ENCODE peak calls at places on chromosomes 5 and 9, in six cellular contexts. Y is adrenal gland; Q is gastrocnemius medialis; L is prostate gland; B is lung; I is CD8-positive, alpha-beta T cell. G is an unnamed sample. For H3K4me1, the result is how much of the 10 kb centered on the place peaks cover.

GRCh38 chr9:113935677-113936380 is 59.7 kb downstream of the ZNF618 start:
- DNase-seq in Y (no peak), Q (no peak), L (no peak), B (peak), I (no peak), G (no peak)

GRCh38 chr5:3996871-3997410 is 401.3 kb downstream of the IRX1 start:
- DNase-seq in Y (no peak), Q (no peak), L (no peak), B (no peak), I (no peak), G (no peak)

GRCh38 chr5:107783551-107783950 is 112.8 kb upstream of the EFNA5 start:
- DNase-seq in Y (no peak), Q (no peak), L (no peak), B (no peak), I (no peak), G (no peak)

GRCh38 chr9:134442486-134443168 is 116.4 kb downstream of the RXRA start:
- DNase-seq in Y (no peak), Q (no peak), L (no peak), B (no peak), I (no peak), G (no peak)

GRCh38 chr5:127705120-127705892 is 2.1 kb downstream of the CCDC192 start:
- DNase-seq in Y (peak), Q (no peak), L (no peak), B (no peak), I (no peak), G (no peak)

GRCh38 chr5:138597660-138598400 is 22.6 kb upstream of the HSPA9 start:
- DNase-seq in Y (peak), Q (no peak), L (no peak), B (no peak), I (no peak), G (peak)

GRCh38 chr5:78672154-78672553 is 23.6 kb upstream of the LHFPL2 start:
- DNase-seq in Y (no peak), Q (no peak), L (no peak), B (no peak), I (no peak), G (no peak)

GRCh38 chr9:125854553-125855275 is 107.5 kb downstream of the PBX3 start:
- DNase-seq in Y (no peak), Q (no peak), L (no peak), B (no peak), I (no peak), G (no peak)

GRCh38 chr5:173743641-173744343 is 127.3 kb upstream of the BOD1 start:
- DNase-seq in Y (no peak), Q (no peak), L (no peak), B (no peak), I (no peak), G (no peak)

GRCh38 chr5:139745800-139746690 is 49.6 kb upstream of the PSD2 start:
- DNase-seq in Y (peak), Q (peak), L (peak), B (peak), I (peak), G (no peak)

GRCh38 chr5:172415615-172416275 is 38.6 kb downstream of the SH3PXD2B start:
- DNase-seq in Y (peak), Q (no peak), L (no peak), B (no peak), I (no peak), G (no peak)

GRCh38 chr9:93264338-93265125 is 80.6 kb downstream of the WNK2 start:
- DNase-seq in Y (no peak), Q (no peak), L (no peak), B (no peak), I (no peak), G (no peak)

DNA sequence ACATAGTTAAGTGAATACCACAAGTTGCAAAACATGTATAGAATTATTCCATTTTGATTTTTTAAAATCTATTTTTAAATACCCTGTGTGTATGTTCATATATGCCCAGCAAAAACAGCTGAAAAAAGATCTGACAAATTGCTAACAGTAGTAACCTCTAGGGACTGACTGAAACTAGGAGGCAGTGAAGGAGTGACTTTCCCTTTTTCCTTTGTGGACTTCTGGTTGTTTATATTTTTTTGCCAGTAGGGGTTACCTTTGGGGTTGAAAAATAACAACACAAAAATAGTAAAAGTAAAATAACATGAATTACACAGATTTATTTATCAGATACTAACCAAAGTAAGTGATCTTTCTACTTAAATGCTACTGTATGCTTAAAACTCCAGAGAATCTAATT is 2.9 kb downstream of the MEGF9 start:
- DNase-seq in Y (no peak), Q (no peak), L (no peak), B (no peak), I (no peak), G (no peak)
- TF ChIP-seq CTCF in Y (no peak), Q (no peak), L (no peak), B (no peak), I (no peak), G (no peak)

GRCh38 chr5:143359869-143360268 is 43.6 kb downstream of the NR3C1 start:
- DNase-seq in Y (no peak), Q (no peak), L (no peak), B (no peak), I (no peak), G (no peak)

GRCh38 chr5:143355710-143356109 is 47.8 kb downstream of the NR3C1 start:
- DNase-seq in Y (peak), Q (peak), L (peak), B (peak), I (peak), G (no peak)

GRCh38 chr5:143354025-143354424 is 49.5 kb downstream of the NR3C1 start:
- DNase-seq in Y (no peak), Q (no peak), L (no peak), B (no peak), I (no peak), G (no peak)

GRCh38 chr5:143352691-143353090 is 50.8 kb downstream of the NR3C1 start:
- DNase-seq in Y (no peak), Q (no peak), L (no peak), B (no peak), I (no peak), G (no peak)

GRCh38 chr5:143356855-143357254 is 46.6 kb downstream of the NR3C1 start:
- DNase-seq in Y (no peak), Q (no peak), L (no peak), B (no peak), I (no peak), G (no peak)
- H3K4me1 ChIP-seq in Y (under half), Q (half or more), L (under half), B (under half), I (half or more), G (under half)

GRCh38 chr9:15206949-15207696 is 99.9 kb downstream of the TTC39B start:
- DNase-seq in Y (no peak), Q (no peak), L (no peak), B (no peak), I (no peak), G (no peak)

GRCh38 chr9:15211160-15211993 is 95.6 kb downstream of the TTC39B start:
- DNase-seq in Y (peak), Q (peak), L (peak), B (peak), I (peak), G (peak)

GRCh38 chr9:15205632-15206243 is 101.3 kb downstream of the TTC39B start:
- DNase-seq in Y (peak), Q (no peak), L (no peak), B (no peak), I (no peak), G (no peak)
- H3K4me3 ChIP-seq in Y (no peak), Q (no peak), L (no peak), B (no peak), I (no peak), G (no peak)

GRCh38 chr9:137575725-137576411 is 2.9 kb downstream of the DPH7 start:
- DNase-seq in Y (no peak), Q (no peak), L (no peak), B (no peak), I (no peak), G (no peak)
- TF ChIP-seq CTCF in Y (no peak), Q (no peak), L (no peak), B (no peak), I (no peak), G (no peak)